ENCODE peak calls at places on chromosomes 13 and 19, in five cellular contexts. One of them, this sample, is unnamed.

GRCh38 chr13:38308736-38309135 is 40.9 kb upstream of the UFM1 start:
- DNase-seq in A549: no peak
- DNase-seq in IMR-90: peak
- DNase-seq in K562: no peak
- DNase-seq in SK-N-SH: no peak
- DNase-seq in this sample: no peak

GRCh38 chr13:36130542-36131214 is 504 bp downstream of the DCLK1 start:
- DNase-seq in A549: no peak
- DNase-seq in IMR-90: no peak
- DNase-seq in K562: no peak
- DNase-seq in SK-N-SH: peak
- DNase-seq in this sample: no peak

GRCh38 chr13:56400774-56401173 is 739.9 kb upstream of the PRR20A start:
- DNase-seq in A549: no peak
- DNase-seq in IMR-90: no peak
- DNase-seq in K562: no peak
- DNase-seq in SK-N-SH: no peak
- DNase-seq in this sample: no peak

GRCh38 chr19:33430674-33431277 is 57.3 kb downstream of the CEBPG start:
- DNase-seq in A549: peak
- DNase-seq in IMR-90: peak
- DNase-seq in K562: peak
- DNase-seq in SK-N-SH: peak
- DNase-seq in this sample: no peak

GRCh38 chr13:114143806-114144605 is 11.6 kb upstream of the RASA3 start:
- DNase-seq in A549: peak
- DNase-seq in IMR-90: no peak
- DNase-seq in K562: peak
- DNase-seq in SK-N-SH: peak
- DNase-seq in this sample: no peak

GRCh38 chr19:17902701-17903100 is 30.1 kb upstream of the CCDC124 start:
- DNase-seq in A549: no peak
- DNase-seq in IMR-90: peak
- DNase-seq in K562: no peak
- DNase-seq in SK-N-SH: no peak
- DNase-seq in this sample: no peak

GRCh38 chr13:79211377-79211776 is 194.7 kb downstream of the RBM26 start:
- DNase-seq in A549: no peak
- DNase-seq in IMR-90: no peak
- DNase-seq in K562: no peak
- DNase-seq in SK-N-SH: no peak
- DNase-seq in this sample: no peak

GRCh38 chr13:31797154-31797775 is 57.9 kb downstream of the RXFP2 start:
- DNase-seq in A549: peak
- DNase-seq in IMR-90: peak
- DNase-seq in K562: peak
- DNase-seq in SK-N-SH: peak
- DNase-seq in this sample: no peak

GRCh38 chr19:15180451-15181390 is 20.1 kb downstream of the NOTCH3 start:
- DNase-seq in A549: no peak
- DNase-seq in IMR-90: no peak
- DNase-seq in K562: peak
- DNase-seq in SK-N-SH: no peak
- DNase-seq in this sample: no peak

GRCh38 chr19:21568816-21569496 is 63.6 kb downstream of the ZNF429 start:
- DNase-seq in A549: no peak
- DNase-seq in IMR-90: peak
- DNase-seq in K562: no peak
- DNase-seq in SK-N-SH: no peak
- DNase-seq in this sample: no peak

GRCh38 chr13:21060063-21060826 is 1.1 kb downstream of the LATS2 start:
- DNase-seq in A549: peak
- DNase-seq in IMR-90: peak
- DNase-seq in K562: no peak
- DNase-seq in SK-N-SH: no peak
- DNase-seq in this sample: no peak

GRCh38 chr19:18651738-18652137 is 14.9 kb downstream of the KLHL26 start:
- DNase-seq in A549: no peak
- DNase-seq in IMR-90: no peak
- DNase-seq in K562: no peak
- DNase-seq in SK-N-SH: no peak
- DNase-seq in this sample: no peak

GRCh38 chr13:47216176-47216822 is 319.4 kb upstream of the HTR2A start:
- DNase-seq in A549: no peak
- DNase-seq in IMR-90: peak
- DNase-seq in K562: no peak
- DNase-seq in SK-N-SH: no peak
- DNase-seq in this sample: no peak

GRCh38 chr19:10431943-10432735 is 11.8 kb downstream of the PDE4A start:
- DNase-seq in A549: no peak
- DNase-seq in IMR-90: no peak
- DNase-seq in K562: peak
- DNase-seq in SK-N-SH: peak
- DNase-seq in this sample: no peak

GRCh38 chr19:45615795-45616708 is 14.0 kb upstream of the GPR4 start:
- DNase-seq in A549: peak
- DNase-seq in IMR-90: peak
- DNase-seq in K562: peak
- DNase-seq in SK-N-SH: peak
- DNase-seq in this sample: peak

GRCh38 chr19:342801-343421 is 1.7 kb downstream of the MIER2 start:
- DNase-seq in A549: no peak
- DNase-seq in IMR-90: peak
- DNase-seq in K562: peak
- DNase-seq in SK-N-SH: no peak
- DNase-seq in this sample: peak

GRCh38 chr13:86446311-86446710 is 647.1 kb upstream of the SLITRK6 start:
- DNase-seq in A549: peak
- DNase-seq in IMR-90: peak
- DNase-seq in K562: no peak
- DNase-seq in SK-N-SH: no peak
- DNase-seq in this sample: no peak

GRCh38 chr13:32125746-32126145 is 94.2 kb downstream of the FRY start:
- DNase-seq in A549: no peak
- DNase-seq in IMR-90: no peak
- DNase-seq in K562: no peak
- DNase-seq in SK-N-SH: no peak
- DNase-seq in this sample: no peak

GRCh38 chr19:38849746-38850230 is at the start of gene HNRNPL:
- DNase-seq in A549: no peak
- DNase-seq in IMR-90: no peak
- DNase-seq in K562: peak
- DNase-seq in SK-N-SH: peak
- DNase-seq in this sample: no peak

GRCh38 chr19:49857061-49857833 is 6.3 kb downstream of the PTOV1 start:
- DNase-seq in A549: no peak
- DNase-seq in IMR-90: no peak
- DNase-seq in K562: no peak
- DNase-seq in SK-N-SH: peak
- DNase-seq in this sample: no peak

GRCh38 chr19:51681286-51681956 is 11.7 kb upstream of the SPACA6 start:
- DNase-seq in A549: peak
- DNase-seq in IMR-90: peak
- DNase-seq in K562: no peak
- DNase-seq in SK-N-SH: no peak
- DNase-seq in this sample: no peak
- TF ChIP-seq RCOR1 in A549: no peak
- TF ChIP-seq RCOR1 in IMR-90: no peak
- TF ChIP-seq RCOR1 in K562: no peak
- TF ChIP-seq RCOR1 in SK-N-SH: no peak
- TF ChIP-seq RCOR1 in this sample: no peak

GRCh38 chr19:30449673-30450072 is 77.5 kb downstream of the ZNF536 start:
- DNase-seq in A549: no peak
- DNase-seq in IMR-90: no peak
- DNase-seq in K562: no peak
- DNase-seq in SK-N-SH: peak
- DNase-seq in this sample: no peak

GRCh38 chr19:30448386-30449130 is 76.4 kb downstream of the ZNF536 start:
- DNase-seq in A549: no peak
- DNase-seq in IMR-90: no peak
- DNase-seq in K562: no peak
- DNase-seq in SK-N-SH: no peak
- DNase-seq in this sample: no peak

GRCh38 chr19:30449191-30449590 is 77.0 kb downstream of the ZNF536 start:
- DNase-seq in A549: no peak
- DNase-seq in IMR-90: no peak
- DNase-seq in K562: no peak
- DNase-seq in SK-N-SH: no peak
- DNase-seq in this sample: no peak

GRCh38 chr19:30450101-30450500 is 77.9 kb downstream of the ZNF536 start:
- DNase-seq in A549: no peak
- DNase-seq in IMR-90: no peak
- DNase-seq in K562: no peak
- DNase-seq in SK-N-SH: peak
- DNase-seq in this sample: no peak

DNA sequence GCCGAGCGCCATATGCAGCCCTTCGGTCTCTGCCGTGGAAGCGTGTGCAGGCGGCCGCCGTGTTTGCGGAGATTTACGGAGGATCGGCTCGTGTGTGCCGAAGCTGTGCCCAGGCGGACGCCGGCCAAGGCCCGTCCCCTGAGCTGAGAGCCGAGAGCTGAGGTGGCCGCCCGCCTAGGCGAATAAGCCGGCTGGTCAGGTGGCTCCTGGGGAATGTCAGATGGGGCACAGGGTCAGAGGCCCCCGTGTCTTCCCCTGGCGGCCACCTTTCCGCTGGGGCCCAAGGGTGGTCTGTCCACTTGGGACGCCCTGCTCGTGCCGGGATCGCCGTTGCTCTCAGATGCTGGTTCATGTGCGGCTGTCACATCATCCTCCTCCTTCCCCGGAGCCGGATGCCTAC is 78.8 kb downstream of the ZNF536 start:
- DNase-seq in A549: no peak
- DNase-seq in IMR-90: no peak
- DNase-seq in K562: no peak
- DNase-seq in SK-N-SH: no peak
- DNase-seq in this sample: no peak
- TF ChIP-seq RCOR1 in A549: no peak
- TF ChIP-seq RCOR1 in IMR-90: no peak
- TF ChIP-seq RCOR1 in K562: no peak
- TF ChIP-seq RCOR1 in SK-N-SH: no peak
- TF ChIP-seq RCOR1 in this sample: no peak

DNA sequence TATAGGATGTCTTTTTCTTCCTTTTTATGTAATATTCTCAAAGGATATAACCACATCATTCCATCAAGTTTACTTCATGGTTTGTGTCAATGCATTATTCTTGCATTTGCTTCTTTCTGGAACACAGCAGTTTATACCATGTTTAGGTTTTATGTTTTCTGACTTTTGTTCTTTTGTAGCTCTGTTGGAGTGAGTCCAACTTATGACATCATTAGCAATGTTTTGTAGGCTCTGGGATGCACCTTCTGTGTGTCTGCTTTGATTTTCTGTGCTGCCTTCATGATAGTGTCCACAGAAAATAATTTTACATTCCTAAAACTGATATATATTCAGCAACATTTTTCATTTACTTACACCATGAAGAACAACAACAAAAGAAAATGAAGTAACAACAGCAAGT is 68.9 kb downstream of the SHISA2 start:
- DNase-seq in A549: no peak
- DNase-seq in IMR-90: no peak
- DNase-seq in K562: no peak
- DNase-seq in SK-N-SH: no peak
- DNase-seq in this sample: no peak
- TF ChIP-seq RCOR1 in A549: no peak
- TF ChIP-seq RCOR1 in IMR-90: no peak
- TF ChIP-seq RCOR1 in K562: no peak
- TF ChIP-seq RCOR1 in SK-N-SH: no peak
- TF ChIP-seq RCOR1 in this sample: no peak

DNA sequence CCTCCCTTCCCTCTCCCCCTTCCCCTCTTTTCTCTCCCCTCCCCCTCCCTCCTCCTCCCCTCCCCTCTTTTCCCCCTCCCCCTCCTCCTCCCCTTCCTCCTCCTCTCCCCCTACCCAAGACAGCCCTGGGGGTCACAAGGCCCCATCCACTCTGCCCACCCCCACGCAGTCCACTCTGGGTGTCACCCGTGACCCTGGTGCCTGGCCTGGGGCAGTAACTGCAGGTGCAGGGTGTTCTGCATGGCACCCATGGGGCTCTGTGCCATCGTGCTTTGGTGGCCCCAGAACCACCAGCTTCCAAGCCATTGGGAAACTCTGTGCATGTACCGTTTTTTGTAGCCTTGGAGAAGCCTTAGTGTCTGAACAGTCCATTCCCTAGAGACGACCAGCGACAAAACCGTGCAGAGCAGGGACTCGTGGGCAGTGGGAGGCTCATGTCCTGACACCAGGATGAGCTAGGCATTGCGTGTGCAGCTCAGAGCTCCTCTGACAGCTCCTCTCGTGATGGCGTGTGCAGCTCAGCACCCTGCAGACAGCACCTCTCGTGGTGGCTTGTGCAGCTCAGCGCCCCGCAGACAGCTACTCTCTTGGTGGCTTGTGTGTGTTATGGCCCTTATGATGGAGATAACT is 43.7 kb upstream of the F7 start:
- DNase-seq in A549: no peak
- DNase-seq in IMR-90: no peak
- DNase-seq in K562: no peak
- DNase-seq in SK-N-SH: no peak
- DNase-seq in this sample: no peak
- TF ChIP-seq RCOR1 in A549: no peak
- TF ChIP-seq RCOR1 in IMR-90: no peak
- TF ChIP-seq RCOR1 in K562: no peak
- TF ChIP-seq RCOR1 in SK-N-SH: no peak
- TF ChIP-seq RCOR1 in this sample: no peak